ENCODE peak calls at places on chromosomes 2 and 18, in five cellular contexts. G, B, A, X and I are unnamed samples.

GRCh38 chr2:148982282-148982681 is 56.2 kb upstream of the LYPD6B start:
- DNase-seq in G (no peak), B (no peak), A (no peak), X (no peak), I (no peak)

GRCh38 chr18:7117390-7118355 is at the start of gene LAMA1:
- DNase-seq in G (no peak), B (no peak), A (no peak), X (no peak), I (no peak)

GRCh38 chr2:201520201-201520600 is 68.7 kb downstream of the STRADB start:
- DNase-seq in G (no peak), B (no peak), A (no peak), X (no peak), I (no peak)

GRCh38 chr18:57051586-57052044 is 95.3 kb upstream of the BOD1L2 start:
- DNase-seq in G (no peak), B (no peak), A (no peak), X (no peak), I (peak)

GRCh38 chr2:123086613-123087012 is 938.5 kb upstream of the CNTNAP5 start:
- DNase-seq in G (no peak), B (no peak), A (no peak), X (no peak), I (no peak)

GRCh38 chr2:28185881-28186280 is 206.8 kb upstream of the FOSL2 start:
- DNase-seq in G (no peak), B (no peak), A (no peak), X (no peak), I (no peak)

GRCh38 chr2:15047184-15047583 is 414.7 kb downstream of the LRATD1 start:
- DNase-seq in G (no peak), B (no peak), A (no peak), X (no peak), I (no peak)

GRCh38 chr18:10518595-10519273 is 7.1 kb upstream of the NAPG start:
- DNase-seq in G (peak), B (no peak), A (no peak), X (peak), I (peak)

GRCh38 chr18:80231151-80231550 is 16.2 kb downstream of the PARD6G start:
- DNase-seq in G (no peak), B (no peak), A (no peak), X (no peak), I (no peak)

GRCh38 chr2:175688241-175688640 is 313.8 kb downstream of the LNPK start:
- DNase-seq in G (no peak), B (no peak), A (no peak), X (no peak), I (no peak)

GRCh38 chr18:45664824-45665763 is 49.8 kb downstream of the SLC14A2 start:
- DNase-seq in G (no peak), B (peak), A (peak), X (peak), I (peak)

GRCh38 chr2:3634631-3635091 is 23.3 kb upstream of the ALLC start:
- DNase-seq in G (peak), B (no peak), A (peak), X (no peak), I (peak)

DNA sequence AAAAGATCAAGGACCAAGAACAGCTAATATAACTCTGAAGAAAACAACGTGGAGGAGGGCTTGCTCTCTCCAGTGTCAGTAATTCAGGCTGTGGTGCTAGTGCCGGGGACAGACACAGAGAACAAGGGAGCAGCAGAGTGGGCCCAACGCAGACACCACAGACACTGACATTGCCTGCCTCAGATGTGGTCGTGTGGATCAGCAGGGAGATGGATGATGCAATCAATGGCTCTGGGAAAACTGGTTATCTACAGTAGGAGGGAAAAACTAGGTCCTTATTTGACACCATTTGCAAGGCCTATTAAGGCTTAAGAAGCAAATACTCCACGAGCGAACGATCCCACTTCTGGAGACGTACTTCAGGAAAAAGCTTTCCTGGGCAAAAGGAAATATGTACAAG is 36.1 kb downstream of the HDLBP start:
- DNase-seq in G (no peak), B (no peak), A (no peak), X (peak), I (no peak)
- TF ChIP-seq EP300 in G (no peak), B (no peak), A (no peak), X (no peak), I (no peak)

DNA sequence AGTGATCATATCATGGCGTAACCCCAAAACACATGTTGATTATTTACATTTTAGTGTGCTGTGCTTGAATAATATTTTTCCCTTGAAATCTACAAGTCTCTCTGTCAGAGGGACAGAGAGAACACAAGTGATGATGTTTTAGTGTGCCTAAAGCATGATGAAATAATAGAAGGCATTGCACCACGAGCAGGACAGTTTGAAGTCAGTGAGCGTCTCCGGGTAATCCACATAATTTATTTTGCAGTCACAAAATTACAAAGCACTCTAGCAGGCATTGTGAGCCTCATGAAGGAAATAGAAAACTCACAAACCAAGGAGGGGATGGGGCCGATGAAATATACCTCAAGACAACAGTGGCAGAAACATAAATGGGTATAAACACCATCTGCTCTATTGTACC is 312.4 kb upstream of the SPRED2 start:
- DNase-seq in G (no peak), B (no peak), A (no peak), X (no peak), I (no peak)
- TF ChIP-seq EP300 in G (no peak), B (no peak), A (no peak), X (no peak), I (no peak)

DNA sequence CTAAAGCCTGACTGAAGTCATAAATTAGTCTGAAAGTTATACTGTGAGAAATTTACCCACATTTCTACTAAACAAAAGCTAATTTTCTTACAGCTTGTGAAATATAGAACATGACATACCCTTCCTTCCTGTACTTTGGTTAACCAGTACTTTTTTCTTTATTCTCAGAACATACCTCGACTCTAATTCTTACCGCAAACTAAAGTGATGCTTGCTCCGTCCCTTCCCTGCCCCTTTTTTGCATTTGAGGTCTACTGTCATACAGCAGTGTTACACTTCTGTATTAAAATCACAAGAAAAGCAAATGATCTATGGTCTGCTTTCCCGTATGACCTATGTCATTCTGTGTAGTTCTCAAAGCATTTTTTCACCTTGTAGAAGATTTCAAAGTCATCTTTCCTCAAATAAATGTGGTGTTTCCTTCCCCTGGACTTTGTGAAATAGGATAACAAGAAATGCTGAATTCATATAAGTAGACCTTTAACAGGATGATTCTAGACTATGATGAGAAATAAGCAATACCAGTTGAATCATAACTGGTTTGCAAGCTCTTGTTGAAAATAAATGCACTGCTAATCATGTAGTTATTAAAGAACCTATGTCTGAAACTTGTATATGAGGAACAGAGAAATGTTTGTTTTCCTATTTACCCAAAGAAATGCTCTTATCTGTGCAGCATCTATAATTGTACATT is 30.4 kb downstream of the CYTIP start:
- DNase-seq in G (no peak), B (no peak), A (no peak), X (no peak), I (no peak)
- TF ChIP-seq EP300 in G (no peak), B (no peak), A (no peak), X (no peak), I (no peak)

GRCh38 chr2:69744456-69744855 is 2.5 kb downstream of the ANXA4 start:
- DNase-seq in G (no peak), B (no peak), A (no peak), X (no peak), I (no peak)
- TF ChIP-seq EP300 in G (no peak), B (no peak), A (no peak), X (no peak), I (no peak)

DNA sequence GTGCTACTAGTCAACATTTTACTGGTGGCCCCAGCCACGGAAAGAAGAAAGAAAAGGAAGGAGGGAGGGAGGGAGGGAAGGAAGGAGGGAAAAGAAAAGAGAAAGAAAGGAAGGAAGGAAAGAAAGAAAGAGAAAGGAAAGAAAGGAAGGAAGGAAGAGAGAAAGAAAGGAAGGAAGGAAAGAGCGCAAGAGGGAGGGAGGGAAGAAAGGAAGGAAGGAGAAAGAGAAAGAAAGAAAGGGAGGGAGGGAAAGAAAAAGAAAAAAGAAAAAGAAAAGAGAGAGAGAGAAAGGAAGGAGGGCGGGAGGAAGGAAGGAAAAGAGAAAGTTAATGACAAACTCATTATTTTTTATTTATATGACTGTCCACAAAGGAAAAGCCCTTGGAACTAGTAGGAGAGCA is 34.9 kb upstream of the SLC35G4 start:
- DNase-seq in G (no peak), B (no peak), A (no peak), X (no peak), I (no peak)
- TF ChIP-seq EP300 in G (no peak), B (no peak), A (no peak), X (no peak), I (no peak)

GRCh38 chr2:45611020-45611737 is at the start of gene SRBD1:
- DNase-seq in G (peak), B (peak), A (peak), X (peak), I (peak)
- TF ChIP-seq EP300 in G (no peak), B (no peak), A (no peak), X (no peak), I (no peak)

GRCh38 chr2:226835796-226836547 is at the start of gene RHBDD1:
- DNase-seq in G (peak), B (peak), A (peak), X (peak), I (peak)
- TF ChIP-seq EP300 in G (peak), B (no peak), A (no peak), X (no peak), I (no peak)

GRCh38 chr2:43220982-43221659 is 5.3 kb downstream of the ZFP36L2 start:
- DNase-seq in G (peak), B (no peak), A (peak), X (no peak), I (peak)
- TF ChIP-seq EP300 in G (no peak), B (no peak), A (no peak), X (no peak), I (no peak)

GRCh38 chr18:12883684-12884520 is at the start of gene PTPN2:
- DNase-seq in G (peak), B (peak), A (peak), X (peak), I (peak)
- TF ChIP-seq EP300 in G (no peak), B (no peak), A (no peak), X (peak), I (no peak)

DNA sequence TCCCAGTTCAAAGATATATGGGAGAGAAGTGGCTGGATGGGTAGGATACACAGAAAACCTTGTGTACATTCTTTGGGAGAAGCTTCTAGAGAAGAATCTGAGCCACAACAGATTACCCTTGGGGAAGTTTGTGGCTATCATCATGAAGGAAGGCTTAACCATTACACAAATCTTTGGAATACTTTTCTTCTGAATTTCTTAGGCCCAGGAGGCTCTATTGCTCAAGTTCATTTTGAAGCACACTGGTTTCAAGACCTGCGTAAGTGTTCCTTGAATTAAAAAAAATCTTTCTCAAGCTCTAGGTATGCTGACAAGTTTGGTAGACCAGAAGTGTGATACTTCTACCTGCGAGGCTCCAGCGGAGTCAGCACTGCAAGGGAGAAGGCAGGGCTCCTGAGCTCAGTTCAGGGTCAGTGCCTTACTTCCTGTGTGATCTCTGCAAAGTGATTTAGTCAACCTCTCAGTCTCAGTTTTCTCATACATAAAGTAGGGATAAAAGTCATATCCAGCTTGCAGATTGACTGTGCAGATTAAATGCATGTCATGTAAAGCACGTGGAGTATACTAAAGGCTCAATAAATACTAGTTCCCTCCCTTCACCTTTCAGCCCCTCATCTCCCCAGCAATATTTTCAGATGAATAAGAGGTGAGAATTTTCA is 438.6 kb downstream of the DLGAP1 start:
- DNase-seq in G (no peak), B (no peak), A (no peak), X (no peak), I (no peak)
- TF ChIP-seq EP300 in G (no peak), B (no peak), A (no peak), X (no peak), I (no peak)